ENCODE peak calls at places on chromosomes 2 and 18, in seven cellular contexts. Y is renal cortical epithelial cell; J is body of pancreas; H is activated CD4-positive, CD25-positive, alpha-beta regulatory T cell treated with anti-CD3 and anti-CD28 coated beads, Interleukin-2, amount 50 U/mL, for 72 hours; L is SJSA1; W is WTC11; Z is stimulated activated CD4-positive, alpha-beta T cell treated with anti-CD3 and anti-CD28 coated beads, TNF-alpha, amount 100 ng/mL, for 48 hours. U is an unnamed sample.

GRCh38 chr2:10709290-10709939 is 12.0 kb upstream of the ATP6V1C2 start:
- DNase-seq in Y (no peak), J (no peak), H (no peak), L (no peak), W (peak; percentile 60), Z (no peak), U (no peak)

GRCh38 chr18:34461266-34461665 is 236.6 kb upstream of the NOL4 start:
- DNase-seq in Y (no peak), J (no peak), H (no peak), L (no peak), W (no peak), Z (no peak), U (no peak)

GRCh38 chr2:33129661-33130447 is 183.1 kb downstream of the LTBP1 start:
- DNase-seq in Y (no peak), J (no peak), H (no peak), L (no peak), W (no peak), Z (no peak), U (no peak)

GRCh38 chr2:238973038-238973772 is 125.3 kb downstream of the TWIST2 start:
- DNase-seq in Y (no peak), J (no peak), H (no peak), L (peak; percentile 55), W (no peak), Z (no peak), U (peak; percentile 66)

GRCh38 chr2:186959486-186959885 is 110.5 kb upstream of the ZSWIM2 start:
- DNase-seq in Y (no peak), J (no peak), H (no peak), L (no peak), W (no peak), Z (no peak), U (no peak)

GRCh38 chr2:238999290-238999741 is 151.4 kb downstream of the TWIST2 start:
- DNase-seq in Y (peak; percentile 21), J (peak; percentile 21), H (no peak), L (peak; percentile 52), W (no peak), Z (no peak), U (no peak)

GRCh38 chr2:14634885-14635871 is 2.7 kb downstream of the LRATD1 start:
- DNase-seq in Y (peak; percentile 69), J (peak; percentile 84), H (no peak), L (no peak), W (peak; percentile 77), Z (no peak), U (peak; percentile 60)

GRCh38 chr2:6820236-6820635 is 45.5 kb downstream of the CMPK2 start:
- DNase-seq in Y (no peak), J (no peak), H (no peak), L (no peak), W (no peak), Z (no peak), U (no peak)

GRCh38 chr2:69177063-69177771 is 164.2 kb downstream of the ANTXR1 start:
- DNase-seq in Y (no peak), J (peak; percentile 15), H (no peak), L (peak; percentile 95), W (peak; percentile 22), Z (no peak), U (peak; percentile 95)